ENCODE peak calls at places on chromosomes 3 and 15, in eight cellular contexts. One of them, this sample, is unnamed.

GRCh38 chr3:44439499-44440295 is 37.8 kb downstream of the ZNF445 start:
- DNase-seq in AG04449: no peak
- DNase-seq in KBM-7: peak; percentile 100
- DNase-seq in brain microvascular endothelial cell: peak; percentile 93
- DNase-seq in skeletal muscle cell: peak; percentile 27
- DNase-seq in stimulated activated CD4-positive, alpha-beta T cell treated with anti-CD3 and anti-CD28 coated beads, Interleukin-1b, Interleukin-23, amount 100 ng/mL, for 1 hour: peak; percentile 11
- DNase-seq in activated CD8-positive, alpha-beta memory T cell treated with anti-CD3 and anti-CD28 coated beads for 24 hours: peak; percentile 75
- DNase-seq in SK-MEL-5: no peak
- DNase-seq in this sample: no peak

GRCh38 chr3:186983372-186984058 is 53.2 kb downstream of the ST6GAL1 start:
- DNase-seq in brain microvascular endothelial cell: no peak
- DNase-seq in KBM-7: peak; percentile 44
- DNase-seq in SK-MEL-5: no peak
- DNase-seq in skeletal muscle cell: no peak
- DNase-seq in stimulated activated CD4-positive, alpha-beta T cell treated with anti-CD3 and anti-CD28 coated beads, Interleukin-1b, Interleukin-23, amount 100 ng/mL, for 1 hour: no peak
- DNase-seq in activated CD8-positive, alpha-beta memory T cell treated with anti-CD3 and anti-CD28 coated beads for 24 hours: no peak
- DNase-seq in AG04449: no peak
- DNase-seq in this sample: no peak

GRCh38 chr15:89936793-89937265 is 24.1 kb upstream of the ARPIN start:
- DNase-seq in brain microvascular endothelial cell: no peak
- DNase-seq in KBM-7: no peak
- DNase-seq in activated CD8-positive, alpha-beta memory T cell treated with anti-CD3 and anti-CD28 coated beads for 24 hours: no peak
- DNase-seq in skeletal muscle cell: no peak
- DNase-seq in SK-MEL-5: no peak
- DNase-seq in stimulated activated CD4-positive, alpha-beta T cell treated with anti-CD3 and anti-CD28 coated beads, Interleukin-1b, Interleukin-23, amount 100 ng/mL, for 1 hour: no peak
- DNase-seq in AG04449: no peak
- DNase-seq in this sample: no peak

GRCh38 chr3:89113887-89114840 is 6.7 kb downstream of the EPHA3 start:
- DNase-seq in activated CD8-positive, alpha-beta memory T cell treated with anti-CD3 and anti-CD28 coated beads for 24 hours: no peak
- DNase-seq in KBM-7: peak; percentile 52
- DNase-seq in skeletal muscle cell: no peak
- DNase-seq in stimulated activated CD4-positive, alpha-beta T cell treated with anti-CD3 and anti-CD28 coated beads, Interleukin-1b, Interleukin-23, amount 100 ng/mL, for 1 hour: no peak
- DNase-seq in SK-MEL-5: peak; percentile 85
- DNase-seq in AG04449: no peak
- DNase-seq in brain microvascular endothelial cell: peak; percentile 70
- DNase-seq in this sample: no peak

GRCh38 chr3:126287536-126288181 is 69.5 kb downstream of the KLF15 start:
- DNase-seq in KBM-7: no peak
- DNase-seq in AG04449: no peak
- DNase-seq in SK-MEL-5: peak; percentile 11
- DNase-seq in activated CD8-positive, alpha-beta memory T cell treated with anti-CD3 and anti-CD28 coated beads for 24 hours: no peak
- DNase-seq in stimulated activated CD4-positive, alpha-beta T cell treated with anti-CD3 and anti-CD28 coated beads, Interleukin-1b, Interleukin-23, amount 100 ng/mL, for 1 hour: no peak
- DNase-seq in skeletal muscle cell: no peak
- DNase-seq in brain microvascular endothelial cell: peak; percentile 34
- DNase-seq in this sample: no peak

GRCh38 chr15:70094690-70095311 is 2.9 kb downstream of the TLE3 start:
- DNase-seq in brain microvascular endothelial cell: no peak
- DNase-seq in KBM-7: peak; percentile 76
- DNase-seq in activated CD8-positive, alpha-beta memory T cell treated with anti-CD3 and anti-CD28 coated beads for 24 hours: no peak
- DNase-seq in AG04449: no peak
- DNase-seq in stimulated activated CD4-positive, alpha-beta T cell treated with anti-CD3 and anti-CD28 coated beads, Interleukin-1b, Interleukin-23, amount 100 ng/mL, for 1 hour: no peak
- DNase-seq in SK-MEL-5: no peak
- DNase-seq in skeletal muscle cell: no peak
- DNase-seq in this sample: no peak

GRCh38 chr3:59386165-59386564 is 336.3 kb upstream of the CFAP20DC start:
- DNase-seq in AG04449: no peak
- DNase-seq in SK-MEL-5: no peak
- DNase-seq in skeletal muscle cell: no peak
- DNase-seq in stimulated activated CD4-positive, alpha-beta T cell treated with anti-CD3 and anti-CD28 coated beads, Interleukin-1b, Interleukin-23, amount 100 ng/mL, for 1 hour: no peak
- DNase-seq in brain microvascular endothelial cell: no peak
- DNase-seq in activated CD8-positive, alpha-beta memory T cell treated with anti-CD3 and anti-CD28 coated beads for 24 hours: no peak
- DNase-seq in KBM-7: no peak
- DNase-seq in this sample: no peak

GRCh38 chr3:82739390-82739789 is 977.9 kb upstream of the GBE1 start:
- DNase-seq in activated CD8-positive, alpha-beta memory T cell treated with anti-CD3 and anti-CD28 coated beads for 24 hours: no peak
- DNase-seq in AG04449: no peak
- DNase-seq in stimulated activated CD4-positive, alpha-beta T cell treated with anti-CD3 and anti-CD28 coated beads, Interleukin-1b, Interleukin-23, amount 100 ng/mL, for 1 hour: no peak
- DNase-seq in KBM-7: no peak
- DNase-seq in brain microvascular endothelial cell: no peak
- DNase-seq in skeletal muscle cell: no peak
- DNase-seq in SK-MEL-5: no peak
- DNase-seq in this sample: no peak

GRCh38 chr3:59286791-59287531 is 237.1 kb upstream of the CFAP20DC start:
- DNase-seq in stimulated activated CD4-positive, alpha-beta T cell treated with anti-CD3 and anti-CD28 coated beads, Interleukin-1b, Interleukin-23, amount 100 ng/mL, for 1 hour: no peak
- DNase-seq in brain microvascular endothelial cell: peak; percentile 18
- DNase-seq in skeletal muscle cell: no peak
- DNase-seq in AG04449: no peak
- DNase-seq in KBM-7: no peak
- DNase-seq in activated CD8-positive, alpha-beta memory T cell treated with anti-CD3 and anti-CD28 coated beads for 24 hours: peak; percentile 61
- DNase-seq in SK-MEL-5: no peak
- DNase-seq in this sample: no peak

GRCh38 chr3:47012342-47013230 is 33.1 kb downstream of the NBEAL2 start:
- DNase-seq in KBM-7: no peak
- DNase-seq in AG04449: no peak
- DNase-seq in skeletal muscle cell: no peak
- DNase-seq in activated CD8-positive, alpha-beta memory T cell treated with anti-CD3 and anti-CD28 coated beads for 24 hours: peak; percentile 55
- DNase-seq in brain microvascular endothelial cell: no peak
- DNase-seq in SK-MEL-5: no peak
- DNase-seq in stimulated activated CD4-positive, alpha-beta T cell treated with anti-CD3 and anti-CD28 coated beads, Interleukin-1b, Interleukin-23, amount 100 ng/mL, for 1 hour: no peak
- DNase-seq in this sample: peak; percentile 83

GRCh38 chr15:100464895-100465294 is 63.9 kb downstream of the CERS3 start:
- DNase-seq in AG04449: no peak
- DNase-seq in KBM-7: no peak
- DNase-seq in skeletal muscle cell: no peak
- DNase-seq in activated CD8-positive, alpha-beta memory T cell treated with anti-CD3 and anti-CD28 coated beads for 24 hours: no peak
- DNase-seq in SK-MEL-5: no peak
- DNase-seq in stimulated activated CD4-positive, alpha-beta T cell treated with anti-CD3 and anti-CD28 coated beads, Interleukin-1b, Interleukin-23, amount 100 ng/mL, for 1 hour: no peak
- DNase-seq in brain microvascular endothelial cell: no peak
- DNase-seq in this sample: no peak

GRCh38 chr15:25022233-25022632 is 67.4 kb downstream of the SNRPN start:
- DNase-seq in SK-MEL-5: no peak
- DNase-seq in AG04449: no peak
- DNase-seq in activated CD8-positive, alpha-beta memory T cell treated with anti-CD3 and anti-CD28 coated beads for 24 hours: no peak
- DNase-seq in KBM-7: no peak
- DNase-seq in brain microvascular endothelial cell: peak; percentile 24
- DNase-seq in skeletal muscle cell: peak; percentile 3
- DNase-seq in stimulated activated CD4-positive, alpha-beta T cell treated with anti-CD3 and anti-CD28 coated beads, Interleukin-1b, Interleukin-23, amount 100 ng/mL, for 1 hour: no peak
- DNase-seq in this sample: no peak

GRCh38 chr15:41558400-41559238 is at the start of gene TYRO3:
- DNase-seq in stimulated activated CD4-positive, alpha-beta T cell treated with anti-CD3 and anti-CD28 coated beads, Interleukin-1b, Interleukin-23, amount 100 ng/mL, for 1 hour: peak; percentile 59
- DNase-seq in activated CD8-positive, alpha-beta memory T cell treated with anti-CD3 and anti-CD28 coated beads for 24 hours: peak; percentile 85
- DNase-seq in KBM-7: peak; percentile 29
- DNase-seq in brain microvascular endothelial cell: peak; percentile 29
- DNase-seq in SK-MEL-5: peak; percentile 55
- DNase-seq in skeletal muscle cell: no peak
- DNase-seq in AG04449: no peak
- DNase-seq in this sample: no peak

GRCh38 chr3:128556949-128557348 is 63.9 kb upstream of the GATA2 start:
- DNase-seq in KBM-7: peak; percentile 54
- DNase-seq in brain microvascular endothelial cell: no peak
- DNase-seq in skeletal muscle cell: no peak
- DNase-seq in stimulated activated CD4-positive, alpha-beta T cell treated with anti-CD3 and anti-CD28 coated beads, Interleukin-1b, Interleukin-23, amount 100 ng/mL, for 1 hour: no peak
- DNase-seq in SK-MEL-5: no peak
- DNase-seq in activated CD8-positive, alpha-beta memory T cell treated with anti-CD3 and anti-CD28 coated beads for 24 hours: no peak
- DNase-seq in AG04449: no peak
- DNase-seq in this sample: no peak

GRCh38 chr3:151962371-151962770 is 88.9 kb downstream of the SUCNR1 start:
- DNase-seq in SK-MEL-5: no peak
- DNase-seq in AG04449: no peak
- DNase-seq in activated CD8-positive, alpha-beta memory T cell treated with anti-CD3 and anti-CD28 coated beads for 24 hours: no peak
- DNase-seq in stimulated activated CD4-positive, alpha-beta T cell treated with anti-CD3 and anti-CD28 coated beads, Interleukin-1b, Interleukin-23, amount 100 ng/mL, for 1 hour: no peak
- DNase-seq in KBM-7: no peak
- DNase-seq in skeletal muscle cell: no peak
- DNase-seq in brain microvascular endothelial cell: no peak
- DNase-seq in this sample: no peak

GRCh38 chr15:87716422-87716821 is 540.1 kb downstream of the NTRK3 start:
- DNase-seq in KBM-7: no peak
- DNase-seq in AG04449: no peak
- DNase-seq in SK-MEL-5: peak; percentile 20
- DNase-seq in skeletal muscle cell: no peak
- DNase-seq in stimulated activated CD4-positive, alpha-beta T cell treated with anti-CD3 and anti-CD28 coated beads, Interleukin-1b, Interleukin-23, amount 100 ng/mL, for 1 hour: no peak
- DNase-seq in activated CD8-positive, alpha-beta memory T cell treated with anti-CD3 and anti-CD28 coated beads for 24 hours: no peak
- DNase-seq in brain microvascular endothelial cell: no peak
- DNase-seq in this sample: no peak

GRCh38 chr15:28892789-28893610 is 7.2 kb downstream of the APBA2 start:
- DNase-seq in stimulated activated CD4-positive, alpha-beta T cell treated with anti-CD3 and anti-CD28 coated beads, Interleukin-1b, Interleukin-23, amount 100 ng/mL, for 1 hour: no peak
- DNase-seq in SK-MEL-5: no peak
- DNase-seq in KBM-7: peak; percentile 77
- DNase-seq in brain microvascular endothelial cell: no peak
- DNase-seq in AG04449: peak; percentile 17
- DNase-seq in activated CD8-positive, alpha-beta memory T cell treated with anti-CD3 and anti-CD28 coated beads for 24 hours: no peak
- DNase-seq in skeletal muscle cell: no peak
- DNase-seq in this sample: peak; percentile 63

GRCh38 chr15:58433597-58434333 is 2.0 kb downstream of the LIPC start:
- DNase-seq in skeletal muscle cell: no peak
- DNase-seq in activated CD8-positive, alpha-beta memory T cell treated with anti-CD3 and anti-CD28 coated beads for 24 hours: no peak
- DNase-seq in KBM-7: no peak
- DNase-seq in brain microvascular endothelial cell: no peak
- DNase-seq in AG04449: no peak
- DNase-seq in SK-MEL-5: no peak
- DNase-seq in stimulated activated CD4-positive, alpha-beta T cell treated with anti-CD3 and anti-CD28 coated beads, Interleukin-1b, Interleukin-23, amount 100 ng/mL, for 1 hour: no peak
- DNase-seq in this sample: peak; percentile 67

GRCh38 chr3:190001426-190001825 is 119.3 kb downstream of the P3H2 start:
- DNase-seq in stimulated activated CD4-positive, alpha-beta T cell treated with anti-CD3 and anti-CD28 coated beads, Interleukin-1b, Interleukin-23, amount 100 ng/mL, for 1 hour: no peak
- DNase-seq in AG04449: no peak
- DNase-seq in skeletal muscle cell: peak; percentile 76
- DNase-seq in activated CD8-positive, alpha-beta memory T cell treated with anti-CD3 and anti-CD28 coated beads for 24 hours: no peak
- DNase-seq in SK-MEL-5: no peak
- DNase-seq in brain microvascular endothelial cell: peak; percentile 47
- DNase-seq in KBM-7: no peak
- DNase-seq in this sample: no peak

GRCh38 chr15:40902605-40903561 is 8.6 kb downstream of the VPS18 start:
- DNase-seq in SK-MEL-5: no peak
- DNase-seq in KBM-7: peak; percentile 92
- DNase-seq in skeletal muscle cell: no peak
- DNase-seq in stimulated activated CD4-positive, alpha-beta T cell treated with anti-CD3 and anti-CD28 coated beads, Interleukin-1b, Interleukin-23, amount 100 ng/mL, for 1 hour: no peak
- DNase-seq in AG04449: no peak
- DNase-seq in activated CD8-positive, alpha-beta memory T cell treated with anti-CD3 and anti-CD28 coated beads for 24 hours: no peak
- DNase-seq in brain microvascular endothelial cell: no peak
- DNase-seq in this sample: peak; percentile 23

This sample was measured in cerebellar nuclear complex.